ENCODE peak calls at places on chromosomes 7 and 10, in six cellular contexts. One of them, this sample, is unnamed.

GRCh38 chr7:19397917-19398316 is 252.7 kb upstream of the FERD3L start:
- DNase-seq in GM04504: no peak
- DNase-seq in hippocampal formation: peak; percentile 12
- DNase-seq in EH: peak; percentile 16
- DNase-seq in activated T-helper 9 cell treated with anti-CD3 and anti-CD28 coated beads, Interleukin-2, amount 50 U/mL, for 16 hours: no peak
- DNase-seq in astrocyte: peak; percentile 26
- DNase-seq in this sample: no peak

GRCh38 chr7:77665161-77665560 is 31.1 kb upstream of the RSBN1L start:
- DNase-seq in GM04504: no peak
- DNase-seq in hippocampal formation: no peak
- DNase-seq in EH: peak; percentile 21
- DNase-seq in activated T-helper 9 cell treated with anti-CD3 and anti-CD28 coated beads, Interleukin-2, amount 50 U/mL, for 16 hours: no peak
- DNase-seq in astrocyte: no peak
- DNase-seq in this sample: no peak

GRCh38 chr10:84531396-84531795 is 203.0 kb downstream of the CCSER2 start:
- DNase-seq in GM04504: no peak
- DNase-seq in hippocampal formation: no peak
- DNase-seq in EH: peak; percentile 41
- DNase-seq in activated T-helper 9 cell treated with anti-CD3 and anti-CD28 coated beads, Interleukin-2, amount 50 U/mL, for 16 hours: no peak
- DNase-seq in astrocyte: peak; percentile 40
- DNase-seq in this sample: no peak

GRCh38 chr10:14748471-14748870 is 26.2 kb downstream of the FAM107B start:
- DNase-seq in GM04504: no peak
- DNase-seq in hippocampal formation: no peak
- DNase-seq in EH: no peak
- DNase-seq in activated T-helper 9 cell treated with anti-CD3 and anti-CD28 coated beads, Interleukin-2, amount 50 U/mL, for 16 hours: no peak
- DNase-seq in astrocyte: no peak
- DNase-seq in this sample: no peak

GRCh38 chr7:41709621-41710020 is 6.7 kb upstream of the INHBA start:
- DNase-seq in GM04504: peak; percentile 74
- DNase-seq in hippocampal formation: no peak
- DNase-seq in EH: peak; percentile 92
- DNase-seq in activated T-helper 9 cell treated with anti-CD3 and anti-CD28 coated beads, Interleukin-2, amount 50 U/mL, for 16 hours: no peak
- DNase-seq in astrocyte: peak; percentile 98
- DNase-seq in this sample: no peak

GRCh38 chr10:12389154-12389734 is 39.9 kb downstream of the CAMK1D start:
- DNase-seq in GM04504: no peak
- DNase-seq in hippocampal formation: no peak
- DNase-seq in EH: no peak
- DNase-seq in activated T-helper 9 cell treated with anti-CD3 and anti-CD28 coated beads, Interleukin-2, amount 50 U/mL, for 16 hours: no peak
- DNase-seq in astrocyte: no peak
- DNase-seq in this sample: no peak

GRCh38 chr7:8144856-8145255 is 117.1 kb downstream of the ICA1 start:
- DNase-seq in GM04504: no peak
- DNase-seq in hippocampal formation: no peak
- DNase-seq in EH: no peak
- DNase-seq in activated T-helper 9 cell treated with anti-CD3 and anti-CD28 coated beads, Interleukin-2, amount 50 U/mL, for 16 hours: no peak
- DNase-seq in astrocyte: no peak
- DNase-seq in this sample: no peak

GRCh38 chr10:54124209-54124890 is 676.7 kb downstream of the PCDH15 start:
- DNase-seq in GM04504: no peak
- DNase-seq in hippocampal formation: no peak
- DNase-seq in EH: no peak
- DNase-seq in activated T-helper 9 cell treated with anti-CD3 and anti-CD28 coated beads, Interleukin-2, amount 50 U/mL, for 16 hours: no peak
- DNase-seq in astrocyte: no peak
- DNase-seq in this sample: no peak

GRCh38 chr10:28711776-28712175 is 34.5 kb downstream of the BAMBI start:
- DNase-seq in GM04504: no peak
- DNase-seq in hippocampal formation: no peak
- DNase-seq in EH: no peak
- DNase-seq in activated T-helper 9 cell treated with anti-CD3 and anti-CD28 coated beads, Interleukin-2, amount 50 U/mL, for 16 hours: no peak
- DNase-seq in astrocyte: no peak
- DNase-seq in this sample: no peak

GRCh38 chr10:576130-576465 is 113.4 kb downstream of the DIP2C start:
- DNase-seq in GM04504: peak; percentile 27
- DNase-seq in hippocampal formation: no peak
- DNase-seq in EH: no peak
- DNase-seq in activated T-helper 9 cell treated with anti-CD3 and anti-CD28 coated beads, Interleukin-2, amount 50 U/mL, for 16 hours: no peak
- DNase-seq in astrocyte: peak; percentile 56
- DNase-seq in this sample: no peak

GRCh38 chr7:16080131-16080530 is 341.2 kb downstream of the CRPPA start:
- DNase-seq in GM04504: no peak
- DNase-seq in hippocampal formation: no peak
- DNase-seq in EH: no peak
- DNase-seq in activated T-helper 9 cell treated with anti-CD3 and anti-CD28 coated beads, Interleukin-2, amount 50 U/mL, for 16 hours: no peak
- DNase-seq in astrocyte: no peak
- DNase-seq in this sample: no peak

GRCh38 chr7:98294326-98294725 is 12.8 kb downstream of the BRI3 start:
- DNase-seq in GM04504: no peak
- DNase-seq in hippocampal formation: no peak
- DNase-seq in EH: no peak
- DNase-seq in activated T-helper 9 cell treated with anti-CD3 and anti-CD28 coated beads, Interleukin-2, amount 50 U/mL, for 16 hours: no peak
- DNase-seq in astrocyte: no peak
- DNase-seq in this sample: no peak

GRCh38 chr10:24353319-24353718 is 144.4 kb downstream of the KIAA1217 start:
- DNase-seq in GM04504: no peak
- DNase-seq in hippocampal formation: no peak
- DNase-seq in EH: no peak
- DNase-seq in activated T-helper 9 cell treated with anti-CD3 and anti-CD28 coated beads, Interleukin-2, amount 50 U/mL, for 16 hours: no peak
- DNase-seq in astrocyte: no peak
- DNase-seq in this sample: no peak

GRCh38 chr10:20466731-20467130 is 430.4 kb downstream of the NEBL start:
- DNase-seq in GM04504: no peak
- DNase-seq in hippocampal formation: no peak
- DNase-seq in EH: no peak
- DNase-seq in activated T-helper 9 cell treated with anti-CD3 and anti-CD28 coated beads, Interleukin-2, amount 50 U/mL, for 16 hours: no peak
- DNase-seq in astrocyte: peak; percentile 61
- DNase-seq in this sample: no peak

GRCh38 chr10:109939253-109939961 is 16.1 kb upstream of the XPNPEP1 start:
- DNase-seq in GM04504: no peak
- DNase-seq in hippocampal formation: no peak
- DNase-seq in EH: peak; percentile 26
- DNase-seq in activated T-helper 9 cell treated with anti-CD3 and anti-CD28 coated beads, Interleukin-2, amount 50 U/mL, for 16 hours: no peak
- DNase-seq in astrocyte: peak; percentile 23
- DNase-seq in this sample: no peak

GRCh38 chr7:26508481-26508880 is 216.8 kb downstream of the SNX10 start:
- DNase-seq in GM04504: no peak
- DNase-seq in hippocampal formation: no peak
- DNase-seq in EH: no peak
- DNase-seq in activated T-helper 9 cell treated with anti-CD3 and anti-CD28 coated beads, Interleukin-2, amount 50 U/mL, for 16 hours: no peak
- DNase-seq in astrocyte: no peak
- DNase-seq in this sample: no peak

GRCh38 chr10:1475095-1475583 is 262.2 kb downstream of the ADARB2 start:
- DNase-seq in GM04504: no peak
- DNase-seq in hippocampal formation: no peak
- DNase-seq in EH: no peak
- DNase-seq in activated T-helper 9 cell treated with anti-CD3 and anti-CD28 coated beads, Interleukin-2, amount 50 U/mL, for 16 hours: no peak
- DNase-seq in astrocyte: no peak
- DNase-seq in this sample: no peak

GRCh38 chr10:23512355-23513058 is 73.6 kb downstream of the OTUD1 start:
- DNase-seq in GM04504: peak; percentile 17
- DNase-seq in hippocampal formation: no peak
- DNase-seq in EH: peak; percentile 70
- DNase-seq in activated T-helper 9 cell treated with anti-CD3 and anti-CD28 coated beads, Interleukin-2, amount 50 U/mL, for 16 hours: no peak
- DNase-seq in astrocyte: peak; percentile 3
- DNase-seq in this sample: peak; percentile 78

GRCh38 chr10:3500408-3500856 is 284.6 kb downstream of the KLF6 start:
- DNase-seq in GM04504: peak; percentile 31
- DNase-seq in hippocampal formation: peak; percentile 58
- DNase-seq in EH: peak; percentile 79
- DNase-seq in activated T-helper 9 cell treated with anti-CD3 and anti-CD28 coated beads, Interleukin-2, amount 50 U/mL, for 16 hours: no peak
- DNase-seq in astrocyte: peak; percentile 98
- DNase-seq in this sample: no peak

This sample was measured in AG09319.